ENCODE peak calls at places on chromosomes 5 and 9, in eight cellular contexts. O is MM.1S, Y is GM23248, L is neural progenitor cell, B is SK-N-SH, N is OCI-LY7, G is hepatocyte, W is HCT116. A is an unnamed sample.

GRCh38 chr5:64180661-64181343 is 15.2 kb downstream of the RNF180 start:
- DNase-seq in O (no peak), Y (peak), L (no peak), B (no peak), N (no peak), G (no peak), W (no peak), A (no peak)

GRCh38 chr5:121949885-121950284 is 11.9 kb upstream of the SRFBP1 start:
- DNase-seq in O (peak), Y (peak), L (peak), B (peak), N (peak), G (peak), W (peak), A (peak)

GRCh38 chr5:141757402-141757801 is 75.4 kb upstream of the ARAP3 start:
- DNase-seq in O (no peak), Y (peak), L (peak), B (peak), N (no peak), G (peak), W (peak), A (peak)

GRCh38 chr9:135998013-135998380 is 36.8 kb upstream of the UBAC1 start:
- DNase-seq in O (no peak), Y (no peak), L (no peak), B (no peak), N (no peak), G (no peak), W (no peak), A (no peak)

GRCh38 chr9:135596211-135596610 is 34.7 kb downstream of the PAEP start:
- DNase-seq in O (no peak), Y (no peak), L (no peak), B (no peak), N (no peak), G (peak), W (no peak), A (no peak)

GRCh38 chr9:97930972-97931371 is 7.0 kb downstream of the HEMGN start:
- DNase-seq in O (peak), Y (no peak), L (no peak), B (no peak), N (peak), G (no peak), W (no peak), A (no peak)

GRCh38 chr9:114746591-114746990 is 59.2 kb downstream of the TNFSF15 start:
- DNase-seq in O (no peak), Y (peak), L (peak), B (no peak), N (no peak), G (peak), W (no peak), A (no peak)

GRCh38 chr5:144369001-144369400 is 198.3 kb downstream of the KCTD16 start:
- DNase-seq in O (no peak), Y (no peak), L (no peak), B (no peak), N (no peak), G (no peak), W (no peak), A (no peak)

GRCh38 chr5:50406874-50407273 is 34.2 kb downstream of the EMB start:
- DNase-seq in O (no peak), Y (no peak), L (no peak), B (no peak), N (no peak), G (no peak), W (no peak), A (no peak)

GRCh38 chr9:133495327-133496293 is 16.7 kb upstream of the SLC2A6 start:
- DNase-seq in O (no peak), Y (no peak), L (no peak), B (no peak), N (no peak), G (no peak), W (no peak), A (no peak)

DNA sequence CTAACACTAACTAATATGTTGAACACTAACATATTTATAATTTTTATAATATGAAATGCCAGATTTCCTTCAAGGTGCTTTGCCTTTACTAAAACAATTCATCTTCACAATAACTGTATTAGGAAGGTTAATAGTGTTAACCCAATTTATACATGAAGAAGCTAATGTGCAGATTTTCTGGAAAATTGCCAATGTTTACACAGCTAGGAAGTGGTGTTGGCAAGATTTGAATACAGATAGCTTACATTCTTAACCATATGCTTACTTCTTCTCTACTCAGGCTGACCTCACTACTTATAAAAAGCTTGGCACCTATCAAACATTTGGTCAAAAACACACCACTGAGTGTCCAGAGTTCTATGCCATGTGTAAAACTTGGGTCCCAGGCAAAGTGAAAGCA is 445.4 kb upstream of the ITGA1 start:
- DNase-seq in O (no peak), Y (no peak), L (no peak), B (no peak), N (no peak), G (no peak), W (no peak), A (no peak)
- TF ChIP-seq EZH2phosphoT487 in O (no peak), Y (no peak), L (no peak), B (no peak), N (no peak), G (no peak), W (no peak), A (no peak)

DNA sequence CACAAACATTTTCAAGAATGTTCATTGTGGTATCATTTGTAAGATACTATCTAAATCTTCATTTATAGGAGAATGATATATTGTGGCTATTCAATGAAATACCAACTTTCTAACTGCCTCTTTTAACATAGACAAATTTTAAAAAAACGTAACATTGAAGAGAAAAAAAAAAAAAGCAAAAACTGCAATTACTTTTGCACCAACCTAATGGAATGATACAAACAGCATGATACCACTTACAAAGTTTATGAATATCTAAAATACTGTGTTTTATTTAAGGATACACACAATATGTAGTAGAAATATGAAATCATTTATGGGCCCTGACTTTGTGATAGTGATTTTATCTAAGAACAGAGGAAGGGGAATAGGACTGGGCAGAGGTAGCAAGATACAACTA is 24.1 kb downstream of the PSMD5 start:
- DNase-seq in O (no peak), Y (no peak), L (no peak), B (no peak), N (no peak), G (no peak), W (no peak), A (no peak)
- TF ChIP-seq EZH2phosphoT487 in O (no peak), Y (no peak), L (no peak), B (no peak), N (no peak), G (no peak), W (no peak), A (no peak)

GRCh38 chr5:116990010-116990409 is 415.4 kb upstream of the SEMA6A start:
- DNase-seq in O (no peak), Y (no peak), L (no peak), B (no peak), N (no peak), G (no peak), W (no peak), A (peak)
- TF ChIP-seq EZH2phosphoT487 in O (no peak), Y (no peak), L (no peak), B (no peak), N (no peak), G (no peak), W (no peak), A (no peak)

DNA sequence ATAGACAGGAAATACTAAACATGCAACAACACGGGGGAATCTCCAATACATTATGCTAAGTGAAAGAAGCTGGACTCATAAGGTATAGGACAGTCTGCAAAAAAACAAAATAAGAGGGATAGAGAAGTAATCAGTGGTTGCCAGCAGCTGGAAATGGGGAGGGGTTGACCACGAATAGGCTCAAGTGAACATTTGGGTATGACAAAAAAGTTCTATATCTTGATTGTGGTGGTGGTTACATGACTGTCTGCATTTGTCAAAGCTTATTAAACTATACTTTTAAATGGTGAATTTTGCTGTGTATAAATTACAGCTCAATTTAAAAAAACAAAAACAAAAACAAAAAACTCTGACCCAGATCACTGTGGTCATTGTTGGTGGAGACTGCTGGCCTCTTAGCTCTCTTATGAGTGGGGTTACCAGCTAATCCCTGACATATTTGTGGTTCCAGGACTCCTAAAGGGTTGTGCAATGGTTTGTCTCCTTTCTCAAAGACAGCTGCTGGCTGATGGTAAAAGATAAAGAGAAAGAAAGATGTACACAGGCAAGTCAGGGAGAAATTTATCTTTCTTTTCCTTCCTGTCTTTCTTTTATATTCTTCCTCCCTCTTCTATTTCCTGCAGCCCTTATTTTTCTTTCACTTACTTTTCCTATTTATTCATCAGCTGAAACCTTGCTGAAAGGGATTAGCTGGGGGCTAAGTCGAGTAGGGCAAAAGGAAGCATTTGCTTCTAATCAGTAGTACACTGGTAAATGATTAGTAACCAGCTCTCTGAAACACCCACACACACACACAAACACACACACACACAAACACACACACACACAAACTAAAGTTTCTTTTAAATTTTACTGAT is 42.6 kb upstream of the APC start:
- DNase-seq in O (no peak), Y (peak), L (peak), B (no peak), N (no peak), G (peak), W (no peak), A (no peak)
- TF ChIP-seq EZH2phosphoT487 in O (no peak), Y (no peak), L (no peak), B (no peak), N (no peak), G (no peak), W (no peak), A (no peak)

DNA sequence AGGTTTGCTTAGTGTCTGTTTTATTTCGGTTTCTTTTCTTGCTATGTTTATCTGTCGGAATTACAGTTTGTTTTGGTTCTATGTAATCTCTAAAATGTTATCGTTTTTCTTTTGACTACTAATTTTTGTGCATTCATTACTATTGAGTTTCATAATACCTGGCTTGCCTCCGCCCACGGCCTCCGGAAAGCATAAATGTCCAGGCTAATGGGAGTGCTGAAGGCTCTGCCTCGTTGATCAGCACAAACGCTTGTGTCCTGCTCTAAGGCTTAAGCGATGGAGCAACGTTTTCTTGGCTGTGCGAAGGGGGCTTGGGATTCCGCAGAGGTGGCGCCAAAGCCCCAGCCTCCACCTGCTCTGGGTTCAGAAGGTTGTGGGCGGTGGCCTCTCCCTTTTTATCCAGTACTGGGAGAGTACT is 19.8 kb downstream of the ANXA2R start:
- DNase-seq in O (no peak), Y (no peak), L (peak), B (no peak), N (peak), G (no peak), W (no peak), A (peak)
- TF ChIP-seq EZH2phosphoT487 in O (no peak), Y (no peak), L (peak), B (no peak), N (no peak), G (peak), W (no peak), A (no peak)

GRCh38 chr5:107670927-107671741 is at the start of gene EFNA5:
- DNase-seq in O (peak), Y (peak), L (peak), B (peak), N (peak), G (peak), W (peak), A (peak)
- TF ChIP-seq EZH2phosphoT487 in O (no peak), Y (no peak), L (no peak), B (no peak), N (no peak), G (no peak), W (no peak), A (no peak)

GRCh38 chr9:21871256-21871975 is 69.0 kb downstream of the MTAP start:
- DNase-seq in O (no peak), Y (no peak), L (no peak), B (no peak), N (no peak), G (no peak), W (no peak), A (no peak)

GRCh38 chr9:21872696-21873095 is 70.3 kb downstream of the MTAP start:
- DNase-seq in O (no peak), Y (no peak), L (no peak), B (peak), N (no peak), G (no peak), W (no peak), A (no peak)

GRCh38 chr9:21875893-21876292 is 73.5 kb downstream of the MTAP start:
- DNase-seq in O (no peak), Y (no peak), L (no peak), B (no peak), N (no peak), G (no peak), W (no peak), A (no peak)

DNA sequence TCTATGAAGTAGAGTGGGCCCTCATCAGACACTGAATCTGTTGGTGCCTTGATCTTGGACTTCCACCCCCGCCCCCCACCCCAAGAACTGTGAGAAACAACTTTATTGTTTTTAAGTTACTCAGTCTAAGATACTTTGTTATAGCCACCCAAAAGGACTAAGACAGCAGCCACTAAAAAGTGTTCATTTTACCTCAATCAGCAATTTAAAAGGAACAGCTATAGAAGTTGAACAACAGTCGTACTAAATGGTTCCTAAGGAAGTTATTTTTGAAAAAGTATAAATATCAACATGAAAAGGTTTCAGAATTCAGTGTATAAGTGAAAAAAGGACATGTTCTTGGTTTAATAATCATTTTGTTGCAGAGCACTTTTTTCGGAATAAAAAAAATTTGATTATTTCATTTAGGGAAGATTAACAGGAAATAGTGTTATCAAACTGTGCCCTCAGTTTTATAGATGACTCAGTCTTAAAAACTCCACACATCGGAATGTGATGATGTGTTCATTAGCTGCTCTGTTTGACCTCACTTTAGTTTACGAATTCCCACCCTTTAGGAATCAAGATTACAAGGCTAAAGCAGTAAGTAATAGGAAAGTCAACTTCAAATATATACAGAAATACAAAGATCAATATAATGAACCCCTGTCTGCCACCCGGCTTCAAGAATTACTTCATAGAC is 71.2 kb downstream of the MTAP start:
- DNase-seq in O (no peak), Y (peak), L (no peak), B (no peak), N (no peak), G (no peak), W (peak), A (no peak)
- TF ChIP-seq EZH2phosphoT487 in O (no peak), Y (no peak), L (no peak), B (no peak), N (no peak), G (no peak), W (no peak), A (no peak)

DNA sequence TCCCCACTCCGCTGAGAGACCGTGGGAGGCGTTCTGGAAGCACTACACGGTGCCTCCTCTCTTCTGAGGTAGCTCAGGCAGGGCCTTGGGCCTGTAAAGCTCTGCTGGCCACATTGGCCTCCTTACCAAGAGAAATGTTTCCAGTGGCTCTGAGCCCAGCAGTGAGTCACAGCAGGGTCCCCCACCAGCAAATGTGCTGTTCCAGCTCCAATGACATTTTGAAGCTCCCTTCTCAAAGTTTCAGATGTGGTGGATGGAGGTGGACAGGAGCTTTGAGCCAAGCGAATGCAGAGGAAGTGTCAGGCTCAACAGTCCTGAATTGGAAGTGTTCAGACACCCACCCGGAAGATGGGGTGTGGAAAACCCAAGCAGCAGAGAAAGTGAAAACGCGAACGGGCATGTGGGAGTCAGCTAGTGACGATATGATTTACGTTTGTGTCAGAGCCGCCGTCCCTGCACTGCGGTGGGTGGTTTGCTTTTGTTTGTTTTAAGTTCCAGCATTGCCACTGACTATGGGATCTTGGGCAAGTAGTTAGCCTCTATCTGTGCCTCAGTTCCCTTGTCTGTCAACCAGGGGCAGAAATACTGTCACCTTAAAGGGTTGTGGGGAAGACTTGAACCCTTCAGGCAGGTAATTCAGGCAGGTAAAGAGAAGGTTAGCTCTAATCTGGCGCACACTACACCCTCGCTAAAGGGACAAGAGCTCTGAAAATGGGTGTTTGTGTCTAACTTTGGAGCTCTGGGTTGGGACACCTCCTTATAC is 38.2 kb downstream of the C5orf15 start:
- DNase-seq in O (no peak), Y (peak), L (no peak), B (no peak), N (no peak), G (no peak), W (no peak), A (no peak)
- TF ChIP-seq EZH2phosphoT487 in O (no peak), Y (no peak), L (no peak), B (no peak), N (no peak), G (no peak), W (no peak), A (no peak)

GRCh38 chr9:107024193-107024592 is 161.2 kb downstream of the ZNF462 start:
- DNase-seq in O (peak), Y (no peak), L (no peak), B (no peak), N (peak), G (no peak), W (no peak), A (no peak)

GRCh38 chr9:107016383-107016782 is 153.4 kb downstream of the ZNF462 start:
- DNase-seq in O (no peak), Y (no peak), L (no peak), B (no peak), N (no peak), G (no peak), W (no peak), A (no peak)

GRCh38 chr9:107020040-107020530 is 157.1 kb downstream of the ZNF462 start:
- DNase-seq in O (peak), Y (peak), L (peak), B (no peak), N (peak), G (peak), W (no peak), A (peak)

DNA sequence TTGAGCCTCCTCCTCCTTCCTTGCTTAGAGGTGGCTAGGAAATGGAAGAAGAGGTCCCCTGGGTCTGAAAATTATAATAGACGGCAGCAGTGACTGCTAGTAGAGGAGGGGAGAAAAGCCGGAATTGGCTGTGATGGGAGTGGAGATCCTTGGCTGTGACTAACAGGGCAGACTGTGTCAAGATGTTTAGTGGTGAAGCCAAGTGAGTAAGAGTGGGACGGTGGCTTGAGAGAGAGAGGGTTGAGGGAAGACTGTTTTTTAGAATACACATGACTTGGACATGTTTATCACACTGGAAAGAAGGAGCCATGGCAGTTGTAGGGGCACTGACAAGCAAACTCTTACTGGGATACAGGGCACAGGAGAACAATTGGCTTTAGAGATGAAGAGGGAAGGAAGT is 156.2 kb downstream of the ZNF462 start:
- DNase-seq in O (no peak), Y (peak), L (no peak), B (no peak), N (no peak), G (no peak), W (no peak), A (no peak)
- TF ChIP-seq EZH2phosphoT487 in O (no peak), Y (no peak), L (no peak), B (no peak), N (no peak), G (no peak), W (no peak), A (no peak)

A was measured in GM23338.